ENCODE peak calls at places on chromosomes 7 and 10, in seven cellular contexts. K, O, Q, M, E, V and B are unnamed samples.

GRCh38 chr10:62655337-62655994 is 149.1 kb upstream of the ADO start:
- DNase-seq in M (no peak), E (no peak), V (no peak), K (no peak), O (no peak), Q (no peak), B (no peak)

GRCh38 chr10:119658274-119658673 is 7.1 kb downstream of the BAG3 start:
- DNase-seq in Q (no peak), O (peak), K (peak), M (peak), E (peak), V (no peak), B (peak)

GRCh38 chr10:97475936-97476594 is 22.2 kb downstream of the MMS19 start:
- DNase-seq in E (no peak), Q (no peak), V (no peak), O (no peak), K (no peak), M (peak), B (peak)

GRCh38 chr7:81399461-81399860 is 370.4 kb downstream of the HGF start:
- DNase-seq in E (peak), O (no peak), Q (no peak), M (no peak), V (no peak), K (no peak), B (no peak)

GRCh38 chr7:33062023-33062781 is at the start of gene NT5C3A:
- DNase-seq in V (peak), K (peak), M (peak), Q (peak), O (no peak), E (peak), B (no peak)

GRCh38 chr10:6202098-6202683 is 541 bp upstream of the PFKFB3 start:
- DNase-seq in M (no peak), V (peak), K (no peak), O (no peak), Q (peak), E (no peak), B (no peak)

GRCh38 chr10:1420663-1421362 is 316.5 kb downstream of the ADARB2 start:
- DNase-seq in O (peak), V (peak), E (peak), K (peak), Q (peak), M (no peak), B (no peak)

GRCh38 chr10:103969436-103969835 is 2.5 kb downstream of the SLK start:
- DNase-seq in V (no peak), E (peak), K (no peak), M (no peak), O (no peak), Q (no peak), B (no peak)

GRCh38 chr7:712601-713457 is 13.7 kb upstream of the DNAAF5 start:
- DNase-seq in V (peak), Q (no peak), K (no peak), E (no peak), O (no peak), M (no peak), B (no peak)

GRCh38 chr7:47819054-47819920 is 129.0 kb downstream of the PKD1L1 start:
- DNase-seq in V (peak), E (peak), Q (peak), M (peak), O (no peak), K (peak), B (peak)

GRCh38 chr7:45073031-45073842 is 15.5 kb downstream of the NACAD start:
- DNase-seq in O (no peak), Q (no peak), M (no peak), K (peak), V (no peak), E (no peak), B (no peak)

DNA sequence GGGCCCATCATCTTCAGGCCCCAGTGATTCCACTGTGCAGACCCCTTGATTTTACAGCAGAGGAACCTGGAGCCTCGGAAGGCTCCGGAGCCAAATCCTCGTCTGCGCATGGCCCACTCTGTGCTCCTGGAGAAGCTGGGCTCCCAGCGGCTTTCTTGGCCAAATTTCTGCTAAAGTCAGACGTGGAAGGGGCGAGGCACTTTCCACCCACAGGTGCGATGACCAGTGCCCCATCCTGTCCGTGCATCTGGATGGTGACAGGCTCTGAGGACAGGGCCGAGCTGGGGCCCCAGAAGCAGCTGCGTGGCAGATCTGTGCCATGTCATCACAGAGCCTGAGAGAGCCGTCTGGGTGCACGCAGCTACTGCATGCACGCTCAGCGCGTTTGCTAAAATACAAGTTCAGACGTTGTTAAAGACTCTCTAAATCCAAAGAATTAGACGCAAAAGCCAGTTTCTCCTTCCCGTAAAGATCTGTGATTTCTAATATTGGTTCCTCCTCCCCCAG is 57.2 kb downstream of the JAKMIP3 start:
- DNase-seq in K (no peak), M (no peak), V (no peak), O (no peak), E (no peak), Q (no peak), B (no peak)
- H4K8ac ChIP-seq in K (no peak), M (no peak), V (no peak), O (no peak), E (no peak), Q (no peak), B (no peak)

GRCh38 chr7:91579837-91580236 is 300.7 kb downstream of the MTERF1 start:
- DNase-seq in M (no peak), O (no peak), Q (no peak), K (no peak), V (no peak), E (no peak), B (no peak)

DNA sequence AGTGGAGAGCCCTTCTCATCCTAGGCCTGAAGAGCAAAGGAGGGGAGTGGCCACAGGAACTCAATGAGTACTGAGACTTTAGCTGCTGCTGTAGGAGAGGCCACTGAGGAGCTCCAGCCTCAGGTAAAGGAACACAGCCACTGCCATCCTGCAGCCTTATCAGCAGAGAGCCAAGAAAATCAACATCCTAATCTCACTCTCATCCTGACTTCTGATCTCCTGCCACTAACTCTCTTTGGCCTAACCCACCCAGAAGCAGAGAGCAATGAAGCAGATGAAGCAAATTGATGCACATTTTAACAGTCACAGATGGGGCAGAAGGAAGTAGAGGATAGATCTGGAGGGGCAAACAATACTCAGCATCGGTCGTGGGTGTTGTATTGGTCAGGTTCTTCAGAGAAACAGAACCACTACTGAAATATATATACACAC is 297.7 kb downstream of the MTERF1 start:
- DNase-seq in E (no peak), K (peak), V (no peak), M (no peak), Q (no peak), O (peak), B (no peak)
- H4K8ac ChIP-seq in E (no peak), K (no peak), V (no peak), M (no peak), Q (no peak), O (no peak), B (no peak)

GRCh38 chr7:3912291-3912690 is 611.2 kb downstream of the SDK1 start:
- DNase-seq in M (no peak), K (no peak), E (no peak), O (no peak), V (no peak), Q (no peak), B (no peak)
- H4K8ac ChIP-seq in M (no peak), K (no peak), E (no peak), O (no peak), V (no peak), Q (no peak), B (no peak)

GRCh38 chr7:29234438-29234837 is 39.9 kb downstream of the CHN2 start:
- DNase-seq in M (no peak), O (no peak), Q (no peak), E (no peak), V (no peak), K (no peak), B (no peak)
- H4K8ac ChIP-seq in M (no peak), O (no peak), Q (no peak), E (no peak), V (no peak), K (no peak), B (no peak)

DNA sequence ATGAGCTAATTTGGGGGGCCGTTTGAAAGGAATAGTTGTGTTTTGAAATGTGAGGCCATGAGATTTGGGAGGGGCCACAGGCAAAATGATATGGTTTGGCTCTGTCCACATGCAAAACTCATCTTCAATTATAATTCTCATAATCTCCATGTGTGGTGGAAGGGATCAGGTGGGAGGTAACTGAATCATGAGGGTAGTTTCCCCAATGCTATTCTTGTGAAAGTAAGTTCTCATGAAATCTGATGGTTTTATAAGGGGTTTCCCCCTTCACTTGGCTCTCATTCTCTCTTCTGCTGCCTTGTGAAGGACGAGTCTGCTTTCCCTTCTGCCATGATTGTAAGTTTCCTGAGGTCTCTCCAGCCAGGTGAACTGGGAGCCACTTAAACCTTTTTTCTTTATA is 490.8 kb upstream of the GRM3 start:
- DNase-seq in K (no peak), E (no peak), M (no peak), O (no peak), Q (no peak), V (no peak), B (no peak)
- H4K8ac ChIP-seq in K (no peak), E (no peak), M (no peak), O (no peak), Q (no peak), V (no peak), B (no peak)

DNA sequence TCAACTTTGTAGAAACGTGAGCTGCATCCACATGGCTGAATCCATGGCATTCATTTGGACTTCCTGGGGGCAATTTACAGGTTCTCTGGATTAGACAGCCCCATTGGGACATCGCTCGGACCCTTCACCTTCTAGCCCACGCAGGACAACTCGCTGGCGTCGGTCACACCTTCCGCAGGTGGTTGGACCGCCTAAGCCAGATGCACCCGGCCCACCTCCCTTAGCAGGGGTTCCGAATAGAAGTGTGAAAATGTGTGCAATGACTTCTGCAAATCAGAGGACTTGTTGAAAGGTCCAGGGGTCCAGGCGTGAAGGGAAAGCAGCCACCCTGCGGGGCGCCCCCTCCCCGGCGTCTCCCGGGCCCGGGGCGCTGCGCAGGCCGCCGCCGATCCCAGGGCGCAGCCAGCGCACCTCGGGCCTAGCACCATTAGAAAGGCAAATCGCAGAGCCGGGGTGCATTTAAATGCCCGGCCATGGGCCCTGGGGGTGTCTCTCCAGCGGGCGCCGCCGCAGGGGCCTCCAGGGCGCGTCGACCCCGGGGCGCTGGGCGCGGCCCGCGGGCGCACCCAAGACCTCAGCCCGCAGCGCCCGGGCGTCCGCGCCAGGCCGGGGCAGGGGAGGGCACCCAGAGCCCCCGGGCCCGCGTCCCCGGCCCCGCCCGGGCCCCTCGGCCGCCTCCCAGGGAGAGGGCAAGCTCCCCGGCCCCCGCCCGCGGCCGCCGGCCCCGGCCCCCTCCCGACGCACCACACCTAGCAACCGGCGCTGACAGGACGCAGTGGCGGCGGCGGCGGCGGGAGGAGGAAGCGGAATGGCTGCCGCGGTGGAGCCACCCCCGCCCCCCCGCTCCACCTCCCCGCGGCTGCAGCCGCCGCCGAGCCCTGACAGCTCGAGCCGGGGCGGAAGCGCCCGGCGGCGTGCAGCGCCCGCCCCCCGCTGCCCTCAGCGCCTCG is 1.2 kb downstream of the JAZF1 start:
- DNase-seq in K (peak), V (peak), M (peak), E (peak), Q (peak), O (peak), B (no peak)
- H4K8ac ChIP-seq in K (no peak), V (no peak), M (no peak), E (peak), Q (no peak), O (no peak), B (peak)

GRCh38 chr7:39606941-39607340 is 16.4 kb upstream of the RALA start:
- DNase-seq in E (no peak), V (no peak), Q (no peak), M (no peak), K (no peak), O (no peak), B (no peak)
- H4K8ac ChIP-seq in E (no peak), V (no peak), Q (no peak), M (no peak), K (no peak), O (no peak), B (no peak)